ENCODE peak calls at places on chromosome 17, in four cellular contexts. U is WTC11, F is K562, M is GM12878. Z is an unnamed sample.

GRCh38 chr17:19354123-19354522 is 8.4 kb downstream of the B9D1 start:
- DNase-seq in M (no peak), F (no peak), U (no peak), Z (no peak)

GRCh38 chr17:59425085-59425901 is 93.8 kb downstream of the YPEL2 start:
- DNase-seq in F (no peak), M (no peak), U (no peak), Z (peak)

GRCh38 chr17:47735536-47736011 is 2.5 kb downstream of the TBX21 start:
- DNase-seq in M (peak), U (no peak), F (no peak), Z (peak)

GRCh38 chr17:81365601-81366585 is 29.4 kb upstream of the BAHCC1 start:
- DNase-seq in M (peak), U (no peak), F (peak), Z (peak)

GRCh38 chr17:79702550-79703236 is 28.1 kb upstream of the ENPP7 start:
- DNase-seq in U (no peak), M (no peak), F (no peak), Z (no peak)

GRCh38 chr17:76597156-76598003 is 11.7 kb upstream of the ST6GALNAC2 start:
- DNase-seq in U (no peak), F (no peak), M (peak), Z (no peak)

GRCh38 chr17:76275382-76276068 is 10.4 kb downstream of the UBALD2 start:
- DNase-seq in U (no peak), M (no peak), F (no peak), Z (peak)

GRCh38 chr17:181213-182163 is at the start of gene DOC2B:
- DNase-seq in M (no peak), U (peak), F (no peak), Z (peak)

GRCh38 chr17:28827672-28828071 is 14.9 kb downstream of the FAM222B start:
- DNase-seq in M (no peak), F (peak), U (no peak), Z (no peak)

GRCh38 chr17:58917228-58917627 is 161.6 kb downstream of the PPM1E start:
- DNase-seq in F (no peak), U (no peak), M (no peak), Z (no peak)

GRCh38 chr17:14302421-14303099 is 1.7 kb downstream of the HS3ST3B1 start:
- DNase-seq in F (peak), U (peak), M (no peak), Z (peak)

GRCh38 chr17:68015081-68015723 is 18.9 kb upstream of the C17orf58 start:
- DNase-seq in U (no peak), M (no peak), F (no peak), Z (no peak)

GRCh38 chr17:34556384-34556783 is 23.0 kb upstream of the TMEM132E start:
- DNase-seq in U (peak), M (no peak), F (no peak), Z (no peak)

GRCh38 chr17:32461498-32461852 is 17.2 kb downstream of the PSMD11 start:
- DNase-seq in F (no peak), M (no peak), U (no peak), Z (no peak)
- TF ChIP-seq USF1 in F (no peak), M (no peak), U (no peak), Z (no peak)

GRCh38 chr17:38868968-38869646 is 751 bp upstream of the LASP1 start:
- DNase-seq in U (peak), M (peak), F (peak), Z (peak)

GRCh38 chr17:38861399-38861843 is 7.9 kb upstream of the RPL23 start:
- DNase-seq in M (no peak), F (peak), U (peak), Z (no peak)

GRCh38 chr17:38868095-38868967 is 1.5 kb upstream of the LASP1 start:
- DNase-seq in M (peak), U (no peak), F (peak), Z (no peak)

GRCh38 chr17:38867179-38867994 is 2.5 kb upstream of the LASP1 start:
- DNase-seq in M (peak), F (peak), U (peak), Z (no peak)

DNA sequence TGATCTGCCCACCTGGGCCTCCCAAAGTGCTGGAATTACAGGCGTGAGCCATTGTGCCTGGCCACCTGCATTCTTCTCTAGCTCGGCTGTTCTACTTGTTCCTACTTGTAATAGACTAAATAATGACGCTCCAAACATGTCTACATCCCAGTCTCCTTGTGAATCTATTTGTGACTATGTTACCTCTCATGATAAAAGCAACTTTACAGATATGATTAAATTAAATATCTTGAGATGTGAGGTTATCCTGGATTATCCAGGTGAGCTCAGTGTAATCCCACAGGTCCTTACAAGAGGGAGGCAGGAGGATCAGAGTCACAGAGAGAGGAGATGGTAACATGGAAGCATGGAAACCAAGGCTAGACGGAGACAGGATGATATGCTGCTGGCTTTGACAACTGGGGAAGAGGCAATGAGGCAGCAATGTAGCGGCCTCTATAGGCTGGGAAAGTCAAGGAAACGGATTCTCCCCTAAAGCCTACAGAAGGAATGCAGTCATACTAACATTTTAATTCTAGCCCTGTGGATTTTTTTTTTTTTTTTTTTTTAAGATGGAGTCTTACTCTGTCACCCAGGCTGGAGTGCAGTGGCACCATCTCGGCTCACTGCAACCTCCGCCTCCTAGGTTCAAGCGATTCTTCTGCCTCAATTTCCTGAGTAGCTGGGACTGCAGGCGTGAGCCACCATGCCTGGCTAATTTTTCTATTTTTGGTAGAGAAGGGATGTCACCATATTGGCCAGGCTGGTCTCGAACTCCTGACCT is 5.0 kb upstream of the LASP1 start:
- DNase-seq in F (peak), U (no peak), M (no peak), Z (no peak)
- TF ChIP-seq USF1 in F (no peak), U (no peak), M (no peak), Z (no peak)

DNA sequence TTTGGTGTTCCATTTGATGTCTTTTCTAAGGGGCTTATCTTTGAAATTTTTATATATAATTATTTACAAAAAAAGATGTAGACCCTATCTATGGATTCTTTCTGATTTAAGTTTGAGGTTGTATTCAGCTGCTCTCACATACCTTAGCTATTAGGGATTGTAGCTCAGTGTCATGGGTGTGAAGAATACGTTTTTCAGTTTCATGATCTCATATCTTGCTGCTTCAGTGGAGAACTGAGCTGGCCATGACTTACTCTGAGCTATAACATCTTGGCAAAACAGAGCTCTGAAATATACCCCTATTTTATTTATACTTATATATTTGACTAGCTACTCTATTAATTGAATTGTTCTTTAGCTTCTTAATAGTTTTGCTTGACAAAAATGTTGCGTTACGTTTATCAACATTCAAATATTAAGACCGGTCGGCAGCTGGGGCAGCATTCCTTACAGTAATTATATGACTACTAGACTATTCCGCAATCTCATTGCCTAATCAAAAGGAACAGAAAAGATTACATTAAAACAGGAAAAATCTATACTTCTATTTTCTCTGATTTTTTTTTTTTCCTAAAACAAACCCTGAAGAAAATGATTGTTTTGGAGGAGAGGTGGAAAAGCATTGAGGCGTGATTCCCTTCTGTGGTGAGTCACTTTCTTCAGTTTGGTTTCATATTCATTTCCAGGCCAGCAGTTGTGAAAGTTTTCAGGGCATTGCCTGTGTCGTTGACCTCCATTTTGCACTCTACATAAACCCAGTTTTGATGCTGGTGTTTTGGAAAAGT is 24.1 kb upstream of the KRT24 start:
- DNase-seq in U (no peak), M (peak), F (no peak), Z (no peak)
- TF ChIP-seq USF1 in U (no peak), M (no peak), F (no peak), Z (no peak)

GRCh38 chr17:43679911-43680310 is 18.2 kb upstream of the MEOX1 start:
- DNase-seq in M (no peak), F (no peak), U (no peak), Z (no peak)
- TF ChIP-seq USF1 in M (no peak), F (no peak), U (no peak), Z (no peak)

GRCh38 chr17:7213895-7214299 is 5.7 kb downstream of the DLG4 start:
- DNase-seq in M (no peak), F (peak), U (peak), Z (peak)
- TF ChIP-seq USF1 in M (no peak), F (no peak), U (no peak), Z (no peak)

DNA sequence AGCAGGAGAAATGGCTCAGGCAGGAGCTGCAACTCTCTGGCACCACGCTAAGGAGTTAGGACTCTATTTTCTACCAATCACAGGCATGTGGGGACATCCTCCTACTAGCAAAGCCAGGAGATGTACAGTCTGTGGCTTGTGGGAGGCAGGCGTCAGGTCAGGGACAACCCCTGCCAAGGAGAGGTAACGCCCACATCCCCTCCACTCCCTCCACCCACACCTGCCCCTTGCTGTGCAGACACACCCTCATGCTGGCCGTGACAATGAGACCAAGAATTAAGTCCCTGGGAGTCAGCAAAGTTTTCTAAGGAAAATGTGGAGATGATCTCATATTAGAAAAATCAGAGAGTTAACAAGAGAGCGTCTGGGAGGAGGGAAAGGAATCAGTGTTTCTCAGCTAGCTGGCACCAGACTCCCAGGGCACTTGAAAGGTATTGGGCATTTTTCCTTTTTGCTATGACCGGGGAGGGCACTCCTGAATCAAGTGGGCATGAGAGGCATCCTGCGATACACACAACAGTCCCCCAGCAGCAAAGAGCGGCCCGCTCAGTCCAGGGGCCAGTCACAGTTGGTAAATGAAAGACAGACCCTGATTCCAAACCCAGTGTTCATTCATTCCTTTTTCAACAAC is 87.3 kb upstream of the RPL38 start:
- DNase-seq in U (no peak), F (no peak), M (no peak), Z (no peak)
- TF ChIP-seq USF1 in U (no peak), F (no peak), M (no peak), Z (no peak)

GRCh38 chr17:9003355-9004131 is 17.8 kb upstream of the NTN1 start:
- DNase-seq in F (no peak), U (peak), M (no peak), Z (peak)
- TF ChIP-seq USF1 in F (no peak), U (no peak), M (no peak), Z (no peak)

GRCh38 chr17:27577124-27577761 is 53.7 kb upstream of the LGALS9 start:
- DNase-seq in U (peak), F (peak), M (no peak), Z (peak)
- TF ChIP-seq USF1 in U (no peak), F (peak), M (no peak), Z (no peak)

GRCh38 chr17:65066858-65067257 is 10.3 kb upstream of the GNA13 start:
- DNase-seq in F (no peak), M (no peak), U (no peak), Z (no peak)

GRCh38 chr17:65062168-65062915 is 5.8 kb upstream of the GNA13 start:
- DNase-seq in F (peak), M (no peak), U (no peak), Z (peak)

GRCh38 chr17:65061621-65062020 is 5.1 kb upstream of the GNA13 start:
- DNase-seq in F (no peak), M (no peak), U (no peak), Z (no peak)

GRCh38 chr17:65060855-65061254 is 4.3 kb upstream of the GNA13 start:
- DNase-seq in U (no peak), F (no peak), M (no peak), Z (no peak)

DNA sequence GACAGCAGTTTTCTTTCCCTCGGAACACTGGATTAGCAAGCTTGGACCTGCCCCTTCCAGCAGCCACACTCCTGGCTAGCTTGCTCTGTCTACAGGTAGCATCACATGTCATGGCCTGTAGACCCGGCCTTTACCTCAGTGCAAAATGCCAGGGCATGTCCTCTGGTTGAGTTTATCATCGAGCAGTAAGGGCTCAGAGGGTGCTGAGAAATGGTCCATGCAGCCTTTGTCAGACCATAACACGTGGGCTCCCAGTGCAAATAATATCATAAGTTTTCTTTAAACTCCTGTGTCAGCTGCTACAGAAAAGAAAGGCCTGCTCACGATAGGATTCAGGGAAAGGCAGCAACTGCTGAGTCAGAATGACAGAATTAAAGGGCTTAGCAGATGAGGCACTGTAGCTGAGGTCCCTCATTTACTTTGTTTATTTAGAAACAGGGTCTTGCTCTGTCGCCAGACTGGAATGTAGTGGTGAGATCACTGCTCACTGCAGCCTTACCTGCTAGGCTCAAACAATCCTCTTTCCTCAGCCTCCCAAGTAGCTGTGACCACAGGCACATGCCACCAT is 8.0 kb upstream of the GNA13 start:
- DNase-seq in F (peak), M (no peak), U (no peak), Z (no peak)
- TF ChIP-seq USF1 in F (no peak), M (no peak), U (no peak), Z (no peak)

GRCh38 chr17:6415616-6416015 is 19.3 kb downstream of the AIPL1 start:
- DNase-seq in M (no peak), U (no peak), F (no peak), Z (no peak)

GRCh38 chr17:6408271-6408670 is 26.6 kb downstream of the AIPL1 start:
- DNase-seq in F (no peak), M (no peak), U (no peak), Z (no peak)

GRCh38 chr17:6413073-6413472 is 21.8 kb downstream of the AIPL1 start:
- DNase-seq in M (no peak), U (no peak), F (peak), Z (peak)
- TF ChIP-seq USF1 in M (no peak), U (no peak), F (no peak), Z (no peak)